ENCODE peak calls at places on chromosomes 11 and 22, in seven cellular contexts. R is T1000; I is effector memory CD8-positive, alpha-beta T cell; J is astrocyte of the spinal cord; W is astrocyte of the cerebellum; M is stromal cell of bone marrow; E is iris pigment epithelial cell. Z is an unnamed sample.

GRCh38 chr11:113314389-113315301 is at the start of gene TTC12:
- DNase-seq in R (no peak), I (peak; percentile 92), J (peak; percentile 92), W (peak; percentile 61), M (peak; percentile 83), E (peak; percentile 89), Z (peak; percentile 93)

GRCh38 chr22:39671936-39672335 is 101.4 kb downstream of the CACNA1I start:
- DNase-seq in R (no peak), I (no peak), J (no peak), W (no peak), M (no peak), E (no peak), Z (no peak)

GRCh38 chr11:78898376-78898775 is 323.7 kb upstream of the NARS2 start:
- DNase-seq in R (no peak), I (no peak), J (no peak), W (no peak), M (no peak), E (no peak), Z (no peak)

GRCh38 chr11:72072348-72072747 is 8.0 kb downstream of the NUMA1 start:
- DNase-seq in R (peak; percentile 11), I (no peak), J (peak; percentile 83), W (peak; percentile 41), M (no peak), E (peak; percentile 85), Z (peak; percentile 85)

GRCh38 chr22:38180841-38181452 is 683 bp downstream of the PLA2G6 start:
- DNase-seq in R (no peak), I (peak; percentile 41), J (no peak), W (no peak), M (no peak), E (no peak), Z (peak; percentile 21)

GRCh38 chr11:102073253-102073652 is 26.0 kb downstream of the CFAP300 start:
- DNase-seq in R (no peak), I (no peak), J (no peak), W (no peak), M (no peak), E (no peak), Z (no peak)

GRCh38 chr11:18379201-18379600 is 15.2 kb upstream of the LDHA start:
- DNase-seq in R (no peak), I (no peak), J (no peak), W (no peak), M (no peak), E (no peak), Z (no peak)

GRCh38 chr22:23249506-23250423 is 69.5 kb downstream of the BCR start:
- DNase-seq in R (no peak), I (no peak), J (no peak), W (no peak), M (no peak), E (no peak), Z (no peak)

GRCh38 chr22:28017859-28018258 is 98.8 kb upstream of the PITPNB start:
- DNase-seq in R (no peak), I (no peak), J (no peak), W (no peak), M (no peak), E (no peak), Z (no peak)

GRCh38 chr22:41810022-41810421 is 9.5 kb downstream of the CCDC134 start:
- DNase-seq in R (no peak), I (no peak), J (no peak), W (no peak), M (no peak), E (no peak), Z (no peak)

GRCh38 chr11:276219-276618 is 2.0 kb upstream of the NLRP6 start:
- DNase-seq in R (no peak), I (no peak), J (no peak), W (no peak), M (no peak), E (no peak), Z (no peak)

GRCh38 chr22:47307812-47308211 is 545.4 kb downstream of the TBC1D22A start:
- DNase-seq in R (no peak), I (no peak), J (no peak), W (no peak), M (no peak), E (peak; percentile 20), Z (no peak)

GRCh38 chr11:64880240-64881001 is 2.0 kb upstream of the EHD1 start:
- DNase-seq in R (no peak), I (no peak), J (no peak), W (no peak), M (no peak), E (no peak), Z (no peak)

GRCh38 chr11:7673724-7674434 is 579 bp upstream of the CYB5R2 start:
- DNase-seq in R (no peak), I (no peak), J (peak; percentile 5), W (no peak), M (no peak), E (peak; percentile 51), Z (peak; percentile 74)

GRCh38 chr22:40499187-40499753 is 128.9 kb downstream of the SGSM3 start:
- DNase-seq in R (peak; percentile 15), I (no peak), J (peak; percentile 98), W (peak; percentile 95), M (peak; percentile 85), E (peak; percentile 98), Z (peak; percentile 97)

GRCh38 chr11:117940736-117941135 is 11.5 kb upstream of the TMPRSS13 start:
- DNase-seq in R (no peak), I (no peak), J (no peak), W (no peak), M (no peak), E (no peak), Z (no peak)

GRCh38 chr11:10893713-10894112 is 35.9 kb upstream of the ZBED5 start:
- DNase-seq in R (no peak), I (no peak), J (peak; percentile 62), W (no peak), M (peak; percentile 72), E (peak; percentile 74), Z (peak; percentile 24)

GRCh38 chr11:120894207-120894989 is 129.5 kb upstream of the TBCEL start:
- DNase-seq in R (no peak), I (no peak), J (no peak), W (no peak), M (no peak), E (no peak), Z (no peak)

GRCh38 chr22:48979482-48979881 is 848.2 kb downstream of the BRD1 start:
- DNase-seq in R (no peak), I (no peak), J (no peak), W (no peak), M (no peak), E (no peak), Z (no peak)

GRCh38 chr22:38238519-38239051 is 34.2 kb downstream of the TMEM184B start:
- DNase-seq in R (no peak), I (no peak), J (peak; percentile 46), W (no peak), M (no peak), E (no peak), Z (no peak)

GRCh38 chr22:23829845-23830372 is 8.9 kb downstream of the DERL3 start:
- DNase-seq in R (no peak), I (no peak), J (peak; percentile 87), W (peak; percentile 90), M (peak; percentile 91), E (peak; percentile 84), Z (peak; percentile 39)